ENCODE peak calls at places on chromosome 6, in ten cellular contexts. N is occipital lobe, C is heart left ventricle, P is RCC 7860, U is GM23248, T is EL, M is NCI-H187, G is neural progenitor cell, O is nephron progenitor cell, J is anterior cingulate cortex. E is an unnamed sample.

GRCh38 chr6:16716450-16716858 is 44.8 kb downstream of the ATXN1 start:
- DNase-seq in N (no peak), C (no peak), P (no peak), U (no peak), T (no peak), M (no peak), G (no peak), O (no peak), J (no peak), E (no peak)

GRCh38 chr6:100136590-100136989 is 142.6 kb upstream of the MCHR2 start:
- DNase-seq in N (no peak), C (no peak), P (no peak), U (no peak), T (no peak), M (no peak), G (no peak), O (no peak), J (no peak), E (no peak)

GRCh38 chr6:146887447-146888077 is 288.8 kb downstream of the ADGB start:
- DNase-seq in N (no peak), C (no peak), P (no peak), U (peak; percentile 31), T (no peak), M (no peak), G (no peak), O (no peak), J (no peak), E (no peak)

GRCh38 chr6:131807644-131808459 is at the start of gene ENPP1:
- DNase-seq in N (peak; percentile 54), C (peak; percentile 77), P (peak; percentile 47), U (peak; percentile 87), T (peak; percentile 83), M (no peak), G (peak; percentile 83), O (peak; percentile 76), J (peak; percentile 58), E (peak; percentile 10)

GRCh38 chr6:22214314-22214713 is 82.5 kb downstream of the PRL start:
- DNase-seq in N (no peak), C (no peak), P (no peak), U (no peak), T (no peak), M (no peak), G (no peak), O (no peak), J (no peak), E (no peak)

GRCh38 chr6:80477591-80478370 is 371.3 kb downstream of the BCKDHB start:
- DNase-seq in N (no peak), C (no peak), P (no peak), U (no peak), T (peak; percentile 62), M (no peak), G (no peak), O (no peak), J (no peak), E (no peak)

GRCh38 chr6:89146748-89147715 is 1.2 kb downstream of the PM20D2 start:
- DNase-seq in N (no peak), C (no peak), P (peak; percentile 58), U (peak; percentile 43), T (peak; percentile 74), M (no peak), G (peak; percentile 37), O (no peak), J (no peak), E (peak; percentile 19)

GRCh38 chr6:37990762-37991525 is 171.4 kb downstream of the ZFAND3 start:
- DNase-seq in N (no peak), C (peak; percentile 16), P (peak; percentile 71), U (peak; percentile 93), T (peak; percentile 91), M (no peak), G (peak; percentile 57), O (no peak), J (no peak), E (no peak)

GRCh38 chr6:90217621-90218496 is 78.8 kb downstream of the BACH2 start:
- DNase-seq in N (no peak), C (no peak), P (peak; percentile 29), U (no peak), T (no peak), M (no peak), G (no peak), O (peak; percentile 59), J (no peak), E (no peak)